ENCODE peak calls at places on chromosomes 5 and 9, in five cellular contexts. T, Q, G, Z and A are unnamed samples. For H3K4me1, the result is how much of the 10 kb centered on the place peaks cover.

GRCh38 chr9:123834218-123834906 is 95.6 kb downstream of the DENND1A start:
- DNase-seq in T (no peak), Q (peak), G (no peak), Z (no peak), A (no peak)

GRCh38 chr5:127599321-127599720 is 49.6 kb upstream of the CTXN3 start:
- DNase-seq in T (no peak), Q (no peak), G (no peak), Z (no peak), A (no peak)

GRCh38 chr5:71887680-71888079 is 168.6 kb downstream of the CARTPT start:
- DNase-seq in T (no peak), Q (peak), G (no peak), Z (no peak), A (no peak)

GRCh38 chr5:160311491-160312138 is 749 bp downstream of the CCNJL start:
- DNase-seq in T (no peak), Q (no peak), G (no peak), Z (no peak), A (no peak)

GRCh38 chr5:171647043-171647899 is 138.3 kb upstream of the SMIM23 start:
- DNase-seq in T (no peak), Q (peak), G (no peak), Z (no peak), A (peak)

GRCh38 chr5:73214921-73215490 is 42.0 kb downstream of the TMEM174 start:
- DNase-seq in T (no peak), Q (no peak), G (no peak), Z (no peak), A (no peak)

GRCh38 chr5:86866036-86866435 is 248.3 kb downstream of the COX7C start:
- DNase-seq in T (no peak), Q (no peak), G (no peak), Z (no peak), A (no peak)

GRCh38 chr9:108467653-108468324 is 388.0 kb downstream of the ACTL7B start:
- DNase-seq in T (no peak), Q (peak), G (no peak), Z (no peak), A (no peak)

GRCh38 chr9:98943682-98944129 is at the start of gene COL15A1:
- DNase-seq in T (no peak), Q (no peak), G (no peak), Z (no peak), A (no peak)

GRCh38 chr9:16236326-16236725 is 634.1 kb downstream of the BNC2 start:
- DNase-seq in T (no peak), Q (peak), G (peak), Z (no peak), A (no peak)

GRCh38 chr9:127336708-127337352 is 60.1 kb upstream of the SLC2A8 start:
- DNase-seq in T (peak), Q (peak), G (peak), Z (peak), A (no peak)

GRCh38 chr9:78235296-78235770 is 542 bp upstream of the CEP78 start:
- DNase-seq in T (no peak), Q (peak), G (no peak), Z (no peak), A (no peak)

GRCh38 chr5:173919443-173919842 is 31.3 kb downstream of the CPEB4 start:
- DNase-seq in T (no peak), Q (peak), G (no peak), Z (no peak), A (no peak)

GRCh38 chr9:115038138-115038537 is 79.8 kb downstream of the TNC start:
- DNase-seq in T (no peak), Q (no peak), G (no peak), Z (no peak), A (no peak)

GRCh38 chr5:134545070-134545868 is 19.8 kb downstream of the JADE2 start:
- DNase-seq in T (peak), Q (no peak), G (peak), Z (no peak), A (no peak)
- TF ChIP-seq CTCF in T (no peak), Q (no peak), G (no peak), Z (no peak), A (no peak)

GRCh38 chr5:99034336-99034735 is 105.5 kb upstream of the CHD1 start:
- DNase-seq in T (no peak), Q (peak), G (no peak), Z (no peak), A (no peak)

GRCh38 chr5:99032234-99033013 is 103.6 kb upstream of the CHD1 start:
- DNase-seq in T (peak), Q (peak), G (no peak), Z (no peak), A (no peak)

GRCh38 chr5:99033014-99033931 is 104.5 kb upstream of the CHD1 start:
- DNase-seq in T (no peak), Q (peak), G (no peak), Z (no peak), A (no peak)

GRCh38 chr5:99035942-99036341 is 107.1 kb upstream of the CHD1 start:
- DNase-seq in T (no peak), Q (no peak), G (no peak), Z (no peak), A (no peak)

DNA sequence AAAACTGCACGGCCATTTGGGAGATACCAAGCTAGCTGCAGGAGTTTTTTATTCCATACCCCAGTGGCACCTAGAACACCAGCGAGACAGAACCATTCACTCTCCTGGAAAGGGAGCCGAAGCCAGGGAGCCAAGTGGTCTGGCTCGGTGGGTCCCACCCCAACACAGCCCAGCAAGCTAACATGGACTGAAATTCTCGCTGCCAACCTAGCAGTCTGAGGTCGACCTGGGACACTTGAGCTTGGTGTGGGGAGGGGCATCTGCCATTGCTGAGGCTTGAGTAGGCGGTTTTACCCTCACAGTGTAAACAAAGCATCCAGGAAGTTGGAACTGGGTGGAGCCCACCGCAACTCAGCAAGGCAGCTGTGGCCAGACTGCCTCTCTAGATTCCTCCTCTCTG is 108.9 kb upstream of the CHD1 start:
- DNase-seq in T (no peak), Q (no peak), G (no peak), Z (no peak), A (no peak)
- H3K4me3 ChIP-seq in T (no peak), Q (no peak), G (no peak), Z (no peak), A (no peak)

GRCh38 chr5:149168276-149168675 is 27.0 kb downstream of the ABLIM3 start:
- DNase-seq in T (no peak), Q (no peak), G (no peak), Z (no peak), A (no peak)
- H3K4me1 ChIP-seq in T (under half), Q (under half), G (under half), Z (under half), A (under half)

DNA sequence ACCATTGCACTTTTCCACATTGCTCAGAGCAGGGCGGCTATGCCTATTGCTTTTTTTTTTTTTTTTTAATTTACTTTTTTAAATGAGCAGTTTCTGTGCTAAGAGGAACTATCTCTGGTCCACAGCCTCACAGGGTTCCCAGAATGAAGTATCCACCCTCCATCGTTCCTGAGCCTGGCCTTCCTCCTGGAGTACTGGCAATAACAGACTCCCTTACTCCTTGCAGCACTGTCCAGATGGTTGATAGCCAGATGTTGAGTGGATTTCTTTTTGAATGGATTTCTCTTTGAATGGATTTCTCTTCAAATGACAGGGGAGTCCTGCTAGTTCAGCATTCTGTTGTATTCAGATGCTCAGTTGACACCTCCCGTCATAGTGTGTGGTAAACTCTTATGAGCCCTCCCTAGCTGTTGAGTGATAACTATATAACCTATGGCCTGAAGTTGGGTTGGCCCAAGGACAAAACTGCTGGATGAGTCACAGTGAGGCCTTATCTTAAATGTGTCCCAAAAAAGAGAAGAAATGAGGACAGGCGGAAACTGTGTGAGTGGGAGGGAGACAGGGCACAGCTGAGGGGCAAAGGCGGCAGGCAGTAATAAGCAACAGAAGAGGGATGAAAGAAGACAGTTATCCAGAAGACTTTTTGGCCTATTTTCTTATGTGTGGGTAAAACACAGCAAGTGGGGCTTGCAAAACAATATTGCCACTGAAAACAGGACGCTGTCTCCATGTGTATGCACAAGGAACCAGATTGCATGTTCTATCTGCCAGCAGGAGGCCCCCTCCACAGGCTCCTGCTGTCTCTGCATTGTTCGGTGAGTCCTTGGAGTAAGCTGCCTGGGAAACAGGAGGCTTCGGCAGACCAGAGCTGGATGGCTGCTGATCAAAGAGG is 209.5 kb upstream of the S1PR3 start:
- DNase-seq in T (no peak), Q (peak), G (peak), Z (no peak), A (no peak)
- TF ChIP-seq CTCF in T (no peak), Q (peak), G (peak), Z (no peak), A (no peak)

DNA sequence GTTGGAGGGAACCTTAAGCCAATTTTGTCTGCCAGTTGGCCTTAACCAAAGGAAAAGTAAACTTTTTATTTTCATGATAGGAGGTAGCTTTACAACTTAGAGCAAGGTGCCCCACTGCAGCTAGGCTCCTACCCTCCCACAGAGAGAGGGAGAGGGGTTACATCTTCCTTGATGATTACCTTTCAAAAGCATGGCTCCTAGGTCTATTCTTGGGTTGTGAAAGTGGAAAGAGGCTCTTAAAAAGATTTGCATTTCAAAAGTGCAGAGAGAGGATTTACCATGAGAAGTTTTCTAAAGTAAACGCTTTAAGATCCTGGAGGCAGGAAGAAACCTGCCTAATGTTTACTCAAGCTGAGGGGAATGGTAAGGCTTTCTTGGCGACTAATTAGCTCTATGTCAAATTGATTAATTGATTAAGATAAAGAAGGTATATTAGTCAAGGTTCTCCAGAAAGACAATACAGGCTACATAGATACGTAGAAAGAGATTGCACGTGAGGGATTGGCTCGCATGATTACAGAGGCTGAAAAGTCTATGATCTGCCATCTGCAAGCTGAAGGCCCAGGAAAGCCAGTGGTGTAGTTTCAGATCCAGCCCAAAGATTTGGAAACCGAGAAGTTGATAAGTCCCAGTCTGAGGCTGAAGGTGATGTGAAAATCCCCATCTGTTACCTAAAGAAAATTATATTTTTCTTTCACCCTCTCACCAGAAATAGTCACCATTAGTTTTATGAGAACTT is 333.8 kb upstream of the CTNND2 start:
- DNase-seq in T (no peak), Q (no peak), G (no peak), Z (no peak), A (no peak)
- H3K4me3 ChIP-seq in T (no peak), Q (no peak), G (no peak), Z (no peak), A (no peak)